ENCODE peak calls at places on chromosomes 12 and 14, in five cellular contexts. One of them, this sample, is unnamed.

GRCh38 chr12:128131955-128132354 is 135.0 kb upstream of the TMEM132C start:
- DNase-seq in activated T-cell treated with anti-CD3 and anti-CD28 coated beads, Interleukin-2, amount 50 U/mL, for 4 hours: no peak
- DNase-seq in NCI-H1092: no peak
- DNase-seq in HS-5: no peak
- DNase-seq in mammary epithelial cell: no peak
- DNase-seq in this sample: no peak

GRCh38 chr14:32417956-32418552 is 89.0 kb downstream of the AKAP6 start:
- DNase-seq in HS-5: peak; percentile 49
- DNase-seq in NCI-H1092: no peak
- DNase-seq in activated T-cell treated with anti-CD3 and anti-CD28 coated beads, Interleukin-2, amount 50 U/mL, for 4 hours: no peak
- DNase-seq in mammary epithelial cell: peak; percentile 67
- DNase-seq in this sample: no peak

GRCh38 chr14:50562841-50563240 is 2.9 kb downstream of the ATL1 start:
- DNase-seq in NCI-H1092: no peak
- DNase-seq in HS-5: no peak
- DNase-seq in activated T-cell treated with anti-CD3 and anti-CD28 coated beads, Interleukin-2, amount 50 U/mL, for 4 hours: no peak
- DNase-seq in mammary epithelial cell: no peak
- DNase-seq in this sample: no peak

GRCh38 chr14:54085841-54086240 is 129.2 kb upstream of the BMP4 start:
- DNase-seq in HS-5: no peak
- DNase-seq in NCI-H1092: no peak
- DNase-seq in activated T-cell treated with anti-CD3 and anti-CD28 coated beads, Interleukin-2, amount 50 U/mL, for 4 hours: no peak
- DNase-seq in mammary epithelial cell: no peak
- DNase-seq in this sample: no peak

GRCh38 chr14:89386214-89386886 is 30.7 kb downstream of the FOXN3 start:
- DNase-seq in NCI-H1092: no peak
- DNase-seq in mammary epithelial cell: no peak
- DNase-seq in activated T-cell treated with anti-CD3 and anti-CD28 coated beads, Interleukin-2, amount 50 U/mL, for 4 hours: no peak
- DNase-seq in HS-5: no peak
- DNase-seq in this sample: no peak

GRCh38 chr12:94872671-94873367 is 130.7 kb downstream of the NDUFA12 start:
- DNase-seq in mammary epithelial cell: no peak
- DNase-seq in HS-5: no peak
- DNase-seq in NCI-H1092: no peak
- DNase-seq in activated T-cell treated with anti-CD3 and anti-CD28 coated beads, Interleukin-2, amount 50 U/mL, for 4 hours: no peak
- DNase-seq in this sample: no peak

GRCh38 chr12:80374615-80375014 is 69.4 kb upstream of the PTPRQ start:
- DNase-seq in activated T-cell treated with anti-CD3 and anti-CD28 coated beads, Interleukin-2, amount 50 U/mL, for 4 hours: no peak
- DNase-seq in mammary epithelial cell: no peak
- DNase-seq in NCI-H1092: no peak
- DNase-seq in HS-5: no peak
- DNase-seq in this sample: no peak

GRCh38 chr12:72346331-72346944 is 74.3 kb downstream of the TRHDE start:
- DNase-seq in HS-5: peak; percentile 42
- DNase-seq in mammary epithelial cell: peak; percentile 75
- DNase-seq in activated T-cell treated with anti-CD3 and anti-CD28 coated beads, Interleukin-2, amount 50 U/mL, for 4 hours: no peak
- DNase-seq in NCI-H1092: peak; percentile 59
- DNase-seq in this sample: peak; percentile 40

GRCh38 chr14:61566537-61567225 is 128.6 kb upstream of the HIF1A start:
- DNase-seq in HS-5: no peak
- DNase-seq in activated T-cell treated with anti-CD3 and anti-CD28 coated beads, Interleukin-2, amount 50 U/mL, for 4 hours: no peak
- DNase-seq in mammary epithelial cell: peak; percentile 71
- DNase-seq in NCI-H1092: no peak
- DNase-seq in this sample: no peak

GRCh38 chr12:3994500-3994899 is 121.3 kb upstream of the PARP11 start:
- DNase-seq in NCI-H1092: no peak
- DNase-seq in activated T-cell treated with anti-CD3 and anti-CD28 coated beads, Interleukin-2, amount 50 U/mL, for 4 hours: no peak
- DNase-seq in mammary epithelial cell: no peak
- DNase-seq in HS-5: no peak
- DNase-seq in this sample: no peak

GRCh38 chr14:75844486-75844885 is 137.3 kb downstream of the TGFB3 start:
- DNase-seq in NCI-H1092: no peak
- DNase-seq in mammary epithelial cell: no peak
- DNase-seq in HS-5: no peak
- DNase-seq in activated T-cell treated with anti-CD3 and anti-CD28 coated beads, Interleukin-2, amount 50 U/mL, for 4 hours: no peak
- DNase-seq in this sample: no peak

GRCh38 chr14:38357557-38357956 is 101.7 kb upstream of the CLEC14A start:
- DNase-seq in HS-5: peak; percentile 63
- DNase-seq in mammary epithelial cell: no peak
- DNase-seq in activated T-cell treated with anti-CD3 and anti-CD28 coated beads, Interleukin-2, amount 50 U/mL, for 4 hours: no peak
- DNase-seq in NCI-H1092: no peak
- DNase-seq in this sample: no peak

GRCh38 chr14:49623941-49624806 is 3.6 kb downstream of the MGAT2 start:
- DNase-seq in mammary epithelial cell: peak; percentile 81
- DNase-seq in activated T-cell treated with anti-CD3 and anti-CD28 coated beads, Interleukin-2, amount 50 U/mL, for 4 hours: no peak
- DNase-seq in HS-5: no peak
- DNase-seq in NCI-H1092: no peak
- DNase-seq in this sample: no peak

GRCh38 chr14:64729386-64730060 is 25.3 kb downstream of the PLEKHG3 start:
- DNase-seq in mammary epithelial cell: no peak
- DNase-seq in NCI-H1092: no peak
- DNase-seq in activated T-cell treated with anti-CD3 and anti-CD28 coated beads, Interleukin-2, amount 50 U/mL, for 4 hours: no peak
- DNase-seq in HS-5: no peak
- DNase-seq in this sample: no peak

GRCh38 chr12:97148941-97149559 is 242.0 kb downstream of the NEDD1 start:
- DNase-seq in mammary epithelial cell: peak; percentile 26
- DNase-seq in activated T-cell treated with anti-CD3 and anti-CD28 coated beads, Interleukin-2, amount 50 U/mL, for 4 hours: peak; percentile 5
- DNase-seq in HS-5: no peak
- DNase-seq in NCI-H1092: no peak
- DNase-seq in this sample: no peak

GRCh38 chr14:104281768-104282301 is 143.4 kb downstream of the KIF26A start:
- DNase-seq in HS-5: no peak
- DNase-seq in activated T-cell treated with anti-CD3 and anti-CD28 coated beads, Interleukin-2, amount 50 U/mL, for 4 hours: no peak
- DNase-seq in NCI-H1092: no peak
- DNase-seq in mammary epithelial cell: no peak
- DNase-seq in this sample: no peak

GRCh38 chr12:41250748-41251147 is 62.6 kb downstream of the PDZRN4 start:
- DNase-seq in HS-5: no peak
- DNase-seq in mammary epithelial cell: peak; percentile 67
- DNase-seq in activated T-cell treated with anti-CD3 and anti-CD28 coated beads, Interleukin-2, amount 50 U/mL, for 4 hours: no peak
- DNase-seq in NCI-H1092: no peak
- DNase-seq in this sample: no peak

GRCh38 chr12:63845726-63846125 is 1.2 kb downstream of the SRGAP1 start:
- DNase-seq in HS-5: no peak
- DNase-seq in activated T-cell treated with anti-CD3 and anti-CD28 coated beads, Interleukin-2, amount 50 U/mL, for 4 hours: no peak
- DNase-seq in mammary epithelial cell: peak; percentile 75
- DNase-seq in NCI-H1092: no peak
- DNase-seq in this sample: no peak

GRCh38 chr12:95548056-95548538 is 3.2 kb downstream of the USP44 start:
- DNase-seq in NCI-H1092: no peak
- DNase-seq in mammary epithelial cell: no peak
- DNase-seq in HS-5: no peak
- DNase-seq in activated T-cell treated with anti-CD3 and anti-CD28 coated beads, Interleukin-2, amount 50 U/mL, for 4 hours: peak; percentile 18
- DNase-seq in this sample: no peak

GRCh38 chr12:73383584-73384229 is 1111.5 kb downstream of the TRHDE start:
- DNase-seq in HS-5: no peak
- DNase-seq in activated T-cell treated with anti-CD3 and anti-CD28 coated beads, Interleukin-2, amount 50 U/mL, for 4 hours: no peak
- DNase-seq in mammary epithelial cell: no peak
- DNase-seq in NCI-H1092: no peak
- DNase-seq in this sample: peak; percentile 74